ENCODE peak calls at places on chromosomes 7 and 10, in seven cellular contexts. K is GDM1; I is NCI-H1694; A is NCI-H748 treated with DMSO at 0.1 percent for 48 hours; C is stimulated activated CD4-positive, alpha-beta T cell treated with anti-CD3 and anti-CD28 coated beads, Interleukin-4, amount 100 ng/mL, for 4 hours; V is EH; M is NAMALWA. D is an unnamed sample.

GRCh38 chr10:43284341-43284910 is 17.6 kb upstream of the RASGEF1A start:
- DNase-seq in I (no peak), M (peak; percentile 16), C (no peak), K (no peak), V (peak; percentile 21), A (no peak), D (no peak)

GRCh38 chr10:132504501-132505272 is 32.9 kb upstream of the INPP5A start:
- DNase-seq in K (no peak), V (no peak), M (no peak), I (no peak), C (no peak), A (no peak), D (no peak)

GRCh38 chr7:37942934-37943610 is 22.6 kb downstream of the EPDR1 start:
- DNase-seq in V (no peak), M (no peak), C (no peak), K (no peak), A (no peak), I (no peak), D (peak; percentile 74)

GRCh38 chr7:131034166-131034881 is 293.4 kb upstream of the MKLN1 start:
- DNase-seq in A (no peak), K (no peak), V (no peak), M (no peak), I (peak; percentile 75), C (no peak), D (no peak)

GRCh38 chr10:12419279-12419847 is 70.0 kb downstream of the CAMK1D start:
- DNase-seq in C (peak; percentile 47), M (no peak), A (no peak), K (peak; percentile 35), I (no peak), V (peak; percentile 38), D (no peak)

GRCh38 chr10:13092446-13093102 is 7.4 kb upstream of the OPTN start:
- DNase-seq in A (peak; percentile 24), I (no peak), M (no peak), C (no peak), K (no peak), V (no peak), D (no peak)

GRCh38 chr7:32059289-32060045 is 10.7 kb downstream of the PDE1C start:
- DNase-seq in C (no peak), I (no peak), V (peak; percentile 95), A (no peak), M (no peak), K (no peak), D (peak; percentile 31)

GRCh38 chr10:29636178-29636577 is 1.4 kb upstream of the SVIL start:
- DNase-seq in C (no peak), V (peak; percentile 79), K (no peak), M (no peak), I (no peak), A (peak; percentile 30), D (no peak)

GRCh38 chr7:149772821-149773425 is 465 bp downstream of the ZNF467 start:
- DNase-seq in M (no peak), C (peak; percentile 29), A (no peak), K (no peak), I (no peak), V (no peak), D (peak; percentile 82)

GRCh38 chr10:79068562-79069324 is at the start of gene ZMIZ1:
- DNase-seq in A (no peak), K (peak; percentile 80), V (peak; percentile 96), M (peak; percentile 77), C (peak; percentile 80), I (peak; percentile 33), D (peak; percentile 46)

GRCh38 chr7:42167206-42167913 is 69.6 kb downstream of the GLI3 start:
- DNase-seq in A (no peak), K (no peak), V (peak; percentile 29), M (no peak), I (no peak), C (no peak), D (no peak)

GRCh38 chr10:69089638-69090599 is 2.0 kb downstream of the SRGN start:
- DNase-seq in V (peak; percentile 61), I (no peak), M (no peak), K (no peak), C (peak; percentile 60), A (no peak), D (no peak)

GRCh38 chr7:133783276-133783675 is 343.9 kb upstream of the LRGUK start:
- DNase-seq in I (no peak), A (no peak), V (peak; percentile 26), M (no peak), K (no peak), C (no peak), D (no peak)

GRCh38 chr7:7889791-7890568 is 78.6 kb upstream of the GLCCI1 start:
- DNase-seq in I (no peak), A (no peak), V (no peak), K (no peak), M (no peak), C (no peak), D (no peak)

GRCh38 chr7:155369-156000 is 36.9 kb upstream of the FAM20C start:
- DNase-seq in A (no peak), K (no peak), I (no peak), V (peak; percentile 56), C (no peak), M (no peak), D (peak; percentile 20)

GRCh38 chr7:27110977-27111752 is 8.7 kb upstream of the HOXA2 start:
- DNase-seq in V (peak; percentile 46), K (no peak), A (no peak), C (no peak), M (no peak), I (no peak), D (no peak)

GRCh38 chr7:21782996-21783395 is 162.7 kb downstream of the CDCA7L start:
- DNase-seq in A (peak; percentile 68), C (no peak), V (no peak), I (no peak), M (no peak), K (no peak), D (no peak)

GRCh38 chr10:122161795-122162194 is 109.3 kb upstream of the BTBD16 start:
- DNase-seq in K (no peak), M (no peak), V (no peak), A (no peak), C (no peak), I (no peak), D (no peak)

GRCh38 chr7:128201690-128202085 is 39.4 kb upstream of the LEP start:
- DNase-seq in A (no peak), I (no peak), K (no peak), V (no peak), M (no peak), C (no peak), D (no peak)

GRCh38 chr7:81014266-81014665 is 95.4 kb upstream of the SEMA3C start:
- DNase-seq in M (no peak), K (no peak), C (no peak), A (no peak), I (no peak), V (no peak), D (no peak)

D was measured in NCI-H526.